ENCODE peak calls at places on chromosomes 5 and 9, in five cellular contexts. S is HAP-1; O is CD8-positive, alpha-beta memory T cell; C is WERI-Rb-1; F is NT2/D1. R is an unnamed sample. For H3K36me3, the result is how much of the 10 kb centered on the place peaks cover.

GRCh38 chr5:72988769-72989168 is 32.9 kb downstream of the FCHO2 start:
- DNase-seq in S (no peak), F (no peak), C (no peak), O (no peak), R (no peak)

GRCh38 chr5:151040211-151040747 is 19.9 kb downstream of the GPX3 start:
- DNase-seq in O (no peak), F (no peak), S (no peak), C (no peak), R (no peak)

GRCh38 chr5:122723606-122724352 is 51.1 kb upstream of the SNX2 start:
- DNase-seq in F (peak), C (no peak), O (no peak), S (no peak), R (no peak)

GRCh38 chr5:180521101-180521500 is 26.9 kb downstream of the CNOT6 start:
- DNase-seq in C (no peak), S (no peak), F (no peak), O (no peak), R (no peak)

GRCh38 chr5:153476767-153477166 is 13.7 kb upstream of the GRIA1 start:
- DNase-seq in F (no peak), S (no peak), O (no peak), C (no peak), R (no peak)

GRCh38 chr5:43192558-43193170 is 639 bp downstream of the NIM1K start:
- DNase-seq in O (peak), F (no peak), S (peak), C (peak), R (peak)

GRCh38 chr9:83062653-83063527 is at the start of gene RASEF:
- DNase-seq in O (no peak), S (no peak), C (peak), F (peak), R (no peak)

GRCh38 chr5:38382898-38383297 is 124.5 kb downstream of the EGFLAM start:
- DNase-seq in F (peak), S (peak), O (peak), C (peak), R (peak)

GRCh38 chr5:181189962-181190710 is 14.9 kb downstream of the TRIM7 start:
- DNase-seq in C (no peak), F (no peak), O (peak), S (peak), R (no peak)

GRCh38 chr5:40631236-40631635 is 48.5 kb upstream of the PTGER4 start:
- DNase-seq in O (no peak), S (no peak), C (no peak), F (no peak), R (no peak)

GRCh38 chr5:98416541-98416940 is 356.9 kb upstream of the RGMB start:
- DNase-seq in S (no peak), O (no peak), F (no peak), C (no peak), R (no peak)

GRCh38 chr9:71446499-71447411 is 321.6 kb downstream of the CEMIP2 start:
- DNase-seq in O (no peak), F (peak), S (peak), C (peak), R (no peak)

GRCh38 chr5:72141440-72142271 is 34.4 kb downstream of the MAP1B start:
- DNase-seq in S (peak), C (no peak), O (no peak), F (no peak), R (no peak)

GRCh38 chr9:21836437-21837161 is 34.2 kb downstream of the MTAP start:
- DNase-seq in S (no peak), F (no peak), C (no peak), O (no peak), R (no peak)

DNA sequence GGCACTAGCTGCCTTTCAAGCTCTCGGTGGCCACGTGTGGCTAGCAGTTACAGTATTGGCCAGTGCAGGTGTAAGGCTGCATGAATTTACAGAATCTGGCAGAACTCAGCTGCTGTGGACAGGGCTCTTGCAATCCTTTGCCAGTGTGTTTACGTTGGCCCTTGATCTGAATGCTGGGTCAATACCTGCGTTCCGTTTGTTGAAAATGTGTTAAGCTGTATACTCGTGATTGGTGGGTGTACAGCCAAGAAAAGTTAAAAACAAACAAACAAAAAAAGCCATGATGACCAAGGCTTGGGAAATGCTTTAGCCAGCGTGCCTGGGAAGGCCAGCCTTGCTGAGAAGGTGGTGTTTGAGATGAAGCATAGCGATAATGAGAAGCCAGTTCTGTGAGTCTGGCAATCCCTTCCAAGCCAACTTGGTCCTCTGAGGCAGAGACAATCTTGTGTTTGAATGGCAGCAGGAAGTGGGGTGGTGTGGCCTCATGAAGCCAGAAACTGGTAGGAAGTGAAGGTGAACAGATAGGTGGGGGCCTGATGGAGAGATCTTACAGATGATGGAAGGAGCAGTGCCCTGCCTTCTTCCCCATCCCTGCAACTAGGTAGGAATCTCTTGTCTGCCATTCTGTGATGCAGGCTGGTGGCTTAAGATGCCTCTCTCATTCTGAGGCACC is 820 bp upstream of the CFAP90 start:
- DNase-seq in C (no peak), S (no peak), O (no peak), F (no peak), R (no peak)
- H3K4me3 ChIP-seq in C (no peak), S (no peak), O (no peak), F (no peak), R (no peak)

GRCh38 chr9:97991818-97992217 is 8.7 kb downstream of the ANP32B start:
- DNase-seq in S (no peak), F (no peak), O (no peak), C (no peak), R (no peak)

GRCh38 chr9:97993000-97993399 is 9.9 kb downstream of the ANP32B start:
- DNase-seq in C (no peak), F (no peak), S (no peak), O (peak), R (no peak)

GRCh38 chr9:97987490-97987889 is 4.3 kb downstream of the ANP32B start:
- DNase-seq in C (no peak), F (no peak), O (no peak), S (no peak), R (no peak)

GRCh38 chr9:97992219-97992618 is 9.1 kb downstream of the ANP32B start:
- DNase-seq in S (no peak), C (no peak), F (no peak), O (no peak), R (no peak)

GRCh38 chr9:97990259-97990658 is 7.1 kb downstream of the ANP32B start:
- DNase-seq in S (no peak), O (no peak), F (no peak), C (no peak), R (no peak)
- H3K36me3 ChIP-seq in S (under half), O (under half), F (under half), C (under half), R (under half)

DNA sequence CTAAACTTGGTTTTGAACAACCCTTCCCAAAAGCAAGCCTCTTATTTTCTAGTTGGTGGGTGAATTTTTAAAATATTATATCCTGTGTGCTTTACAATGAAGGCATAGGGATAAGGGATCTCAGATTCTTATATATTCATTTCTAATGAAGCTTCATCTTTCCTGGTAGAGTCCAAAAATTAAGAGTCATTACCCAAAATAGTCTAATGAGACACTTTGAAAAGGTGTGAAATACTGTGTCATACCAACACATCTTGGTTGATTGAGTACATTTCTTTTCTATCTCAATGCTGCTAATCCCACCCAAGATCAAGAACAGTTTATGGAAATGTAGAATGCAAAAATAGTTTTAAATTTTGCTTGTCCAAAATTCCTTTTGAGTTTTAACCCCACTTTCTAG is 7.4 kb downstream of the EBF1 start:
- DNase-seq in F (no peak), O (no peak), S (no peak), C (no peak), R (no peak)
- H3K4me3 ChIP-seq in F (no peak), O (no peak), S (no peak), C (no peak), R (no peak)

DNA sequence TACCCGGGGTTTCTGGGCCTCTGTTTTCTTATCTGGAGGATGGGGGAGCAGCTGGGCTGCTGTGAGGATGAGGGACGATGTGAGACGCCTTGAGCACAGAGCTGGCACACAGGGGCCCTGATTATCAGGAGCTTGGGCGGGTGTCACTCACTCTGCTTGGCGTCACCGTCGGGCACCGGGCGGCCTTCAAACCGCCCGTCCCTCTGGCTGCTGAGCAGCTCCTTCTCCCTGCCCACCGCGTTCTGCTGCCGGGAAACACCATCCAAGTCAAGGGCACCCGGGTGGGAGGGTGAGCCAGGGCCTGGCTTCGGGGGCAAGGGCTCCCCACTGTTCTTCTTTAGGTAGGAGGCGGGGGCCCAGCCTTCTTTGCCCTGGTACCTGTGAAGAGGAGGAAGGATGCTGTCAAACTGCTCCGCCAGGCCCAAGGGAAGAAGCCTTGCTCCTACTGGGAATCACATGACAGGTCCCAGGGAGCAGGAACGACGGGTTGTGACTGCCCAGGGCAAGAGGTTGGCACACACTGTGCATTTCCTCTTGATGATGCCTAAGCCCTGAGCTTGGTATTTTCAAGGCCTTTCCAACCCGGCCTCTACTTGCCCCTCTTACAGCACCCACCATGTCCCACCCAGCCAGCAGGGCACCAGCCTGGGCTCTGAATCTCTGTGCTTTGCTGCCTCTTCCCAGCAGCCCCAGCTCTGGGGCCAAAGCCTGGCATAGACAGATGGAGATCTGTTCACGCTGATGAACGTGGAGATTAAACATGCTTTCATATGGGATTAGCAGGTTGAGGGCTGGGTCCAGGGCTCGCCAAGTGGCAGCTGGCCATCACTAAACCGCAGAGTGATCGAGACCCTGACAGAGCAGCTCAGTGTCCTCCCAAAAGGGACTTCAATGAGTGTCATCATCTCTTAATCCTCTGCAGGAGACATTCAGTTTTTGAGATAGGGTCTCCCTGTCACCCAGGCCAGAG is 66.9 kb upstream of the UBTD2 start:
- DNase-seq in F (no peak), O (no peak), C (peak), S (no peak), R (no peak)
- H3K36me3 ChIP-seq in F (half or more), O (under half), C (under half), S (under half), R (half or more)

GRCh38 chr5:93460286-93460685 is 120.7 kb downstream of the NR2F1-AS1 start:
- DNase-seq in C (no peak), O (no peak), S (no peak), F (no peak), R (no peak)

GRCh38 chr5:93461751-93462150 is 119.3 kb downstream of the NR2F1-AS1 start:
- DNase-seq in C (no peak), S (no peak), O (no peak), F (no peak), R (no peak)

DNA sequence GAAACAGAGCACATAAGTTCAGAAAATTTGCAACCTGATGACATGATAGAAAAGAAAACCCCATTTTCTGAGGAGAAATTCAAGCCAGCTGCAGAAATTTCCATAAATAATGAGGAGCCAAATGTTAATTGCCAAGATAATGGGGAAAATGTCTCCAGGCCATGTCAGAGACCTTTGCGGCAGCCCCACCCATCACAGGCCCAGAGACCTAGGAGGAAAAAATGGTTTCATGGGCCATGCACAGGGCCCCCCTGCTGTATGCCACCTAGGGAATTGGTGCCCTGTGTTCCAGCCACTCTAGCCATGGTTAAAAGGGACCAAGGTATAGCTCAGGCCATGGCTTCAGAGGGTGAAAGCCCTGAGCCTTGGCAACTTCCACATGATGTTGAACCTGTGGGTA is 118.1 kb downstream of the NR2F1-AS1 start:
- DNase-seq in C (no peak), S (no peak), O (no peak), F (no peak), R (no peak)
- H3K4me3 ChIP-seq in C (no peak), S (no peak), O (no peak), F (no peak), R (no peak)

DNA sequence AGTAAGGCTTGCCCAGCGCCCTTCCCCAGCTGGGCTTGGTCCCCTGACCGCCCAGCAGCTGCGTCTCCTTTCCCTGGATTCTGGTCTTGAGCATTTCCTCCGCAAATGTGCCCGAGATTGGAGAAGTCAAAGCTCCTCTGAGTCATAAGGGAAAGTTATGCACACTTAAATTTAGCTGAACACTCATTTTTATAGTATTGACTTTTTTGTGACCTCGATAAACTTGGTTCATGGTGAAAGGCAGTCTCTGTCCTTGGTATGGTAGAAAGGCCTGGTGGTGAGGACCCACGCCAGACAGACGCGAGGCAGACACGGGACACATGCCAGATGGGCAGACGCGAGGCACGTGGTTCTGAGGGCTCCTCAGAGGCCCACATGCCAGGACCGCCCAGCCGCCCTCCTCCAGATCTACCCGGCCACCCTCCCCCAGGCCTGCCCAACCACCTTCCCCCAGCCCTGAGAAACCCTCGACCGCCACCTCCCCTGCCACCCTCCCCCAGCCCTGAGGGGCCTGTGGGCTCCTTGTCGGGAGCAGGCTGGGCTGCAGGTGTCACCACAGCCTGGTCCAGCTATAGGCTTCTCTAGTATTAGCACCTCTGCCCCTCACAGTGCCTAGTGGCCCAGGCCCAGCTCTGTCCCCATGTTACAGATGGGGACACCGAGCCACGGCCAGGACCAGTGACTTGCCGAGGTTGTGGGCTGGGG is 60.9 kb upstream of the CACNA1B start:
- DNase-seq in O (no peak), S (no peak), F (no peak), C (no peak), R (no peak)
- H3K36me3 ChIP-seq in O (under half), S (under half), F (half or more), C (half or more), R (half or more)

R was measured in suprapubic skin.